ENCODE peak calls at places on chromosomes 13 and 19, in four cellular contexts. H is H1, Q is GM12878, T is HepG2. K is an unnamed sample.

GRCh38 chr13:85512421-85512820 is 286.8 kb downstream of the SLITRK6 start:
- DNase-seq in T (peak; percentile 11), H (no peak), Q (no peak), K (no peak)

GRCh38 chr13:50969691-50970090 is 60.1 kb downstream of the RNASEH2B start:
- DNase-seq in T (peak; percentile 11), H (peak; percentile 57), Q (no peak), K (peak; percentile 16)

GRCh38 chr19:6378036-6378435 is 2.3 kb upstream of the PSPN start:
- DNase-seq in Q (no peak), H (no peak), T (no peak), K (no peak)

GRCh38 chr13:24625870-24626419 is 54.3 kb upstream of the ATP12A start:
- DNase-seq in Q (no peak), H (no peak), T (no peak), K (no peak)

GRCh38 chr13:109494955-109495354 is 291.4 kb downstream of the IRS2 start:
- DNase-seq in H (no peak), T (no peak), Q (no peak), K (no peak)

GRCh38 chr19:16023558-16023915 is 52.8 kb upstream of the TPM4 start:
- DNase-seq in T (no peak), H (no peak), Q (no peak), K (no peak)

GRCh38 chr13:92103673-92104296 is 705.4 kb downstream of the GPC5 start:
- DNase-seq in H (no peak), Q (no peak), T (no peak), K (no peak)

GRCh38 chr19:9847087-9847671 is 12.1 kb downstream of the PIN1 start:
- DNase-seq in H (peak; percentile 79), T (peak; percentile 23), Q (no peak), K (no peak)

GRCh38 chr13:70424428-70424827 is 316.2 kb upstream of the KLHL1 start:
- DNase-seq in Q (no peak), T (no peak), H (peak; percentile 55), K (peak; percentile 13)

GRCh38 chr13:110771194-110771593 is 57.7 kb downstream of the ING1 start:
- DNase-seq in Q (no peak), T (no peak), H (no peak), K (no peak)

GRCh38 chr19:3632739-3633558 is 6.4 kb upstream of the CACTIN start:
- DNase-seq in H (no peak), Q (no peak), T (no peak), K (no peak)

GRCh38 chr13:88395804-88396203 is 724.6 kb downstream of the SLITRK5 start:
- DNase-seq in T (no peak), H (no peak), Q (no peak), K (no peak)

GRCh38 chr13:95452376-95452775 is 100.1 kb upstream of the CLDN10 start:
- DNase-seq in T (no peak), Q (no peak), H (no peak), K (no peak)

GRCh38 chr19:8682931-8683330 is 15.7 kb downstream of the ACTL9 start:
- DNase-seq in T (no peak), Q (no peak), H (no peak), K (no peak)

GRCh38 chr13:114056205-114057013 is 76.0 kb downstream of the RASA3 start:
- DNase-seq in Q (no peak), T (no peak), H (no peak), K (no peak)

GRCh38 chr13:82976499-82976898 is 905.8 kb downstream of the SLITRK1 start:
- DNase-seq in H (no peak), T (no peak), Q (no peak), K (no peak)

GRCh38 chr13:40438999-40439797 is 227.2 kb downstream of the FOXO1 start:
- DNase-seq in H (no peak), Q (no peak), T (no peak), K (no peak)

GRCh38 chr19:7554990-7555864 is 19.7 kb downstream of the PNPLA6 start:
- DNase-seq in T (no peak), H (peak; percentile 95), Q (no peak), K (no peak)

GRCh38 chr13:44180876-44181536 is 192.6 kb upstream of the SERP2 start:
- DNase-seq in H (no peak), T (no peak), Q (no peak), K (no peak)

GRCh38 chr19:15418112-15418587 is 638 bp downstream of the AKAP8L start:
- DNase-seq in Q (no peak), H (no peak), T (no peak), K (no peak)

GRCh38 chr19:52464798-52465470 is 11.6 kb downstream of the ZNF578 start:
- DNase-seq in T (peak; percentile 24), Q (no peak), H (peak; percentile 59), K (no peak)

GRCh38 chr13:38309397-38309796 is 40.3 kb upstream of the UFM1 start:
- DNase-seq in H (no peak), Q (no peak), T (no peak), K (no peak)

GRCh38 chr13:34179481-34179880 is 361.5 kb downstream of the RFC3 start:
- DNase-seq in T (no peak), H (no peak), Q (no peak), K (no peak)

GRCh38 chr19:11279505-11280236 is 16.3 kb upstream of the TSPAN16 start:
- DNase-seq in Q (peak; percentile 86), T (no peak), H (no peak), K (no peak)
- H3K4me3 ChIP-seq in Q (no peak overlapping the region), T (no peak overlapping the region), H (no peak overlapping the region), K (no peak overlapping the region)

GRCh38 chr13:27053235-27053884 is 118.3 kb downstream of the USP12 start:
- DNase-seq in H (no peak), Q (no peak), T (no peak), K (no peak)
- TF ChIP-seq SUZ12 in H (no peak), Q (no peak), T (no peak), K (no peak)

GRCh38 chr13:106471957-106472543 is 63.4 kb downstream of the EFNB2 start:
- DNase-seq in H (peak; percentile 58), T (peak; percentile 1), Q (no peak), K (peak; percentile 47)
- H3K4me3 ChIP-seq in H (no peak overlapping the region), T (no peak overlapping the region), Q (no peak overlapping the region), K (no peak overlapping the region)

DNA sequence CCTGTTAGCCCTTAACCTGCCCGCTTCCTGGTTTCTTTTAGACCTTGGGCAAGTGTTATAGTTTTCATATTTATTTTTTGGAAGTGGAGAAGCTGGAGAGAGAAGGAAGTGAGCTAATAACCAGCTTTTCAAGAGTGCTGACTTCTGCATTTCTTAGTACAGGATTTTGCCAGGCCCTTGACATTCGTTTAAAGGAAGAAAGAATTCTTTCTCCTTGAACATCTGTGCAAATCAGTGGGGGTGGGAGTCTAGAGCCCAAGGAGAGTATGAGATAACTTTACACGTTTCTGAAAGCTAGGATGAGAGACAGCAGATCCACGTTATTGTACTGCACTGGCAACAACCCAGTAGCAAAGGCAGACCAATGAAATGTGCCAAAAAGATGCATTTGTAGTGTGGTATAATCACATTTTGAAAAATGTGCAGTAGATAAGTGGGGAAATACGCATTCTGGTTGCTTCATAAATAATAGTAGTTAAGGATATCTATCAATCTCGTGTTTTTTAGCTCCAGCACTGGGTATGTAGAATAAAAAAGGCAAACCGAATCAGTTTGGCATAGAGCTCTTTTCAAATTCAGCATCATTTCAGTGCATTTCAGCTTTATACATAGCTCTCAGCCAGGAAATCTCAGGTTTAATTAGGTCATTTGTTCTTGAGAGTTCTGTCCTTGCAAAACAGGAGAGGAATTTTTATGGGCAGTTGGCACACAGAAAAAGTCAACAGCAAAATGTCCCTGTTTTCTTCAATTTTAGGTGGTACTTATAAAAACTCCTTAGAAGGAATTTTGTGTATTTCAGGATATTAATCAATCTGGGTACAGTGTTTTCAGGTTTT is 4.3 kb downstream of the RNF113B start:
- DNase-seq in Q (no peak), H (no peak), T (no peak), K (no peak)
- TF ChIP-seq SUZ12 in Q (no peak), H (no peak), T (no peak), K (no peak)

GRCh38 chr19:572891-573825 is 762 bp downstream of the BSG start:
- DNase-seq in Q (no peak), T (no peak), H (no peak), K (no peak)
- H3K4me3 ChIP-seq in Q (peak overlapping the region; percentile 83), T (peak overlapping the region; percentile 96), H (peak overlapping the region; percentile 96), K (peak overlapping the region; percentile 99)

DNA sequence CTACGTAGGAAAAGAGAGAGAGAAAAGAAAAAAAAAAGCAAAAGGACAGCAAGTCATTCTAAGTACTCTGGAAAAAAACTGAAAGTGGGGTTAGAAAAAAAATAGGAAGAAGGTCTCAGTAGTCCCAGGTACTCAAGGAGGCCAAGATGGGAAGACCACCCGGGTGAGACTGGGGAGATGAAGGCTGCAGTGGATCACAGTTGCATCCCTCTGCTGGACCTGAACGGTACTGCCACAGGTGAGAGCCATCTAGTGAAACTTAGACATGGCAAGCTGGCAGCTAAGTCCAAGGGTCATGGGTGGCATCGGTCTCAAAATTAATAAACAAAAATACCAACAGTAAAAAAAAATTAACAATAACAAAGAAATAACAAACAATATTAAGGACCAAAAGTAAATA is 41.0 kb upstream of the ZNF91 start:
- DNase-seq in T (no peak), Q (no peak), H (peak; percentile 55), K (no peak)
- TF ChIP-seq SUZ12 in T (no peak), Q (no peak), H (no peak), K (no peak)

GRCh38 chr19:17539288-17540117 is 15.9 kb upstream of the COLGALT1 start:
- DNase-seq in T (peak; percentile 85), Q (no peak), H (peak; percentile 100), K (peak; percentile 99)
- H3K4me3 ChIP-seq in T (peak overlapping the region; percentile 71), Q (peak overlapping the region; percentile 47), H (peak overlapping the region; percentile 76), K (peak overlapping the region; percentile 49)

GRCh38 chr19:38360351-38360750 is 14.0 kb upstream of the PSMD8 start:
- DNase-seq in H (no peak), T (no peak), Q (no peak), K (no peak)
- TF ChIP-seq SUZ12 in H (no peak), T (no peak), Q (no peak), K (no peak)

K was measured in NT2/D1.